ENCODE peak calls at places on chromosome 15, in five cellular contexts. S, Z, D, X and T are unnamed samples.

GRCh38 chr15:93543093-93543492 is 454.1 kb upstream of the RGMA start:
- DNase-seq in S (no peak), Z (no peak), D (no peak), X (no peak), T (no peak)

GRCh38 chr15:31019986-31020385 is 28.6 kb upstream of the MTMR10 start:
- DNase-seq in S (no peak), Z (no peak), D (no peak), X (no peak), T (no peak)

GRCh38 chr15:68951813-68952212 is 21.5 kb downstream of the SPESP1 start:
- DNase-seq in S (no peak), Z (no peak), D (no peak), X (no peak), T (no peak)

GRCh38 chr15:84681822-84682221 is 23.8 kb upstream of the NMB start:
- DNase-seq in S (no peak), Z (no peak), D (no peak), X (peak), T (no peak)

GRCh38 chr15:91855684-91856553 is 2.4 kb downstream of the SLCO3A1 start:
- DNase-seq in S (peak), Z (no peak), D (peak), X (no peak), T (no peak)

GRCh38 chr15:68821898-68822380 is 1.2 kb upstream of the ANP32A start:
- DNase-seq in S (no peak), Z (no peak), D (no peak), X (no peak), T (no peak)

GRCh38 chr15:23687143-23687470 is at the start of gene NDN:
- DNase-seq in S (peak), Z (no peak), D (peak), X (no peak), T (no peak)

GRCh38 chr15:87502173-87502572 is 754.4 kb downstream of the NTRK3 start:
- DNase-seq in S (no peak), Z (no peak), D (no peak), X (no peak), T (no peak)

GRCh38 chr15:49675051-49675450 is 54.2 kb downstream of the DTWD1 start:
- DNase-seq in S (no peak), Z (no peak), D (no peak), X (no peak), T (no peak)

GRCh38 chr15:77096541-77096940 is 25.6 kb upstream of the TSPAN3 start:
- DNase-seq in S (no peak), Z (no peak), D (no peak), X (no peak), T (no peak)

GRCh38 chr15:81897011-81897677 is 148.7 kb downstream of the MEX3B start:
- DNase-seq in S (no peak), Z (no peak), D (no peak), X (no peak), T (no peak)

GRCh38 chr15:33580526-33580925 is 269.8 kb downstream of the RYR3 start:
- DNase-seq in S (no peak), Z (no peak), D (no peak), X (no peak), T (no peak)

GRCh38 chr15:75338661-75339240 is 2.9 kb downstream of the COMMD4 start:
- DNase-seq in S (no peak), Z (no peak), D (no peak), X (no peak), T (no peak)

GRCh38 chr15:75339531-75340240 is 3.8 kb downstream of the COMMD4 start:
- DNase-seq in S (no peak), Z (no peak), D (no peak), X (no peak), T (no peak)

GRCh38 chr15:75335313-75335704 is 554 bp upstream of the COMMD4 start:
- DNase-seq in S (no peak), Z (no peak), D (no peak), X (no peak), T (no peak)

DNA sequence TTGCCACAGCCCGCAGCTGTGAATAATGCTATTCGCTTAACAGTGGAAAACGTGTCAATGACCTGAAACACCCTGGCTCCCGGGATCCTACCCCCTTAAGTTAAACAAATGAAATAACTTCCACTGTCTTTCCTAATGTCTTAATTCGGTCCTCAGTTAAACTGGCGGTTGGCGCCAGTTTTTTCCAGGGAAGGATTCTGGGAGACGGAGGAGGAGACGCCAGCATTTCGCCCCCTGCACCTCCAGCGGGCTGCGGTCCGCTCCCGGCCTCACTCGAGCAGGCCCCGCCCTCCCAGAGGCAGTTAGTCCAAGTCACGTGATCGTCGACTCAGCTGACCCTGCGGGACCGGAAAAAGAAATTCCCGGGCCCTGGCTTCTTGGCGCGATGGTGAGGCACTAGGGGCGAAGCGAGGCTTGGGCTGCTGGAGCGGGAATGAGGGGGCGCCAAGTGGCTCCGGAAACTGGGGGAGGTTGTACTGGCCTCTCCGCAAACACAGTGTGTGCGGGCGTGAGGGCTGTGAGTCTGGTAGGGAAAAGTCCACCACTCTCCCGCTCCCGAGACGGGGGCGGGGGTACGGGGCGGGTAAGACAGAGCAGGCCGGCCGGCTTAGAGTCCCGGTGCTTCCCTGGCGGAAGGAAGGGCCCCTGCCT is at the start of gene COMMD4:
- DNase-seq in S (peak), Z (peak), D (peak), X (peak), T (peak)
- TF ChIP-seq CTCF in S (no peak), Z (no peak), D (no peak), X (no peak), T (no peak)

GRCh38 chr15:96072821-96073220 is 257.7 kb upstream of the NR2F2 start:
- DNase-seq in S (no peak), Z (no peak), D (no peak), X (no peak), T (no peak)
- TF ChIP-seq CTCF in S (no peak), Z (no peak), D (no peak), X (no peak), T (no peak)

DNA sequence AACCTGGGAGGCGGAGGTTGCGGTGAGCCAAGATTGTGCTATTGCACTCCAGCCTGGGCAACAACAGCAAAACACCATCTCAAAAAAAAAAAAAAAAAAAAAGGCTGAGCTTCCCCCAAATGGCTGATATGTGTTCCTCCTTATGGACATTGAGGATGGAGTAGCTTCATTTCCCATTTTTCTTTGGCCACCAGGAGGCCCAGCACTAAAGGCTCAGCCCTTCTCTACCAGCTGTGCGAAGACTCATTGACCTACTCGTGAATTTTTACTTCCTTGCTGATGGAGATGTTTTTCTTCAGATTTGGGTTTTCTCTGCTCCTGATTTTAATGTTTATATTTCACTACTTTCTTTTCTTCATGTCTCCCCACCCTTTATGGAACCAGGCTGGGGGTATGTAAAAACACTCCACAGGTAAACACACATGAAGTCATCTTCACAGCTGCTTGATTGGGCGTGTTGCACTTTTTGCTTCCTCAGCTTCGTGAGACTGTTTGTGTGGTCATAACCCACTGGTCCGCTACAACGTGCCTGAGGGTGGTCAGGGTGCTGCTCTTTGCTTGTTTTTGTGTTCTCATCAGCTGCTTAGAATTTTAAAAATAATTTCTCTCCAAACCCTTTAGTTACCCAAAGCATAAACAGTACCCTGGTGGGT is 13.5 kb downstream of the SEMA4B start:
- DNase-seq in S (no peak), Z (no peak), D (no peak), X (no peak), T (no peak)
- TF ChIP-seq CTCF in S (peak), Z (no peak), D (peak), X (no peak), T (no peak)

GRCh38 chr15:47194718-47195117 is 522.6 kb upstream of the SEMA6D start:
- DNase-seq in S (no peak), Z (no peak), D (no peak), X (no peak), T (no peak)
- TF ChIP-seq CTCF in S (no peak), Z (no peak), D (no peak), X (no peak), T (no peak)

GRCh38 chr15:73014904-73015303 is 37.4 kb upstream of the NEO1 start:
- DNase-seq in S (no peak), Z (no peak), D (no peak), X (no peak), T (no peak)

GRCh38 chr15:73021139-73021621 is 31.1 kb upstream of the NEO1 start:
- DNase-seq in S (peak), Z (no peak), D (peak), X (no peak), T (no peak)

GRCh38 chr15:73015493-73015892 is 36.8 kb upstream of the NEO1 start:
- DNase-seq in S (no peak), Z (no peak), D (no peak), X (no peak), T (no peak)

GRCh38 chr15:73019733-73020132 is 32.5 kb upstream of the NEO1 start:
- DNase-seq in S (no peak), Z (no peak), D (no peak), X (no peak), T (no peak)

GRCh38 chr15:73017987-73018386 is 34.3 kb upstream of the NEO1 start:
- DNase-seq in S (no peak), Z (no peak), D (no peak), X (no peak), T (no peak)
- TF ChIP-seq CTCF in S (no peak), Z (no peak), D (no peak), X (no peak), T (no peak)

GRCh38 chr15:75201609-75202250 is at the start of gene C15orf39:
- DNase-seq in S (peak), Z (peak), D (peak), X (peak), T (peak)

GRCh38 chr15:75200765-75201608 is 695 bp upstream of the C15orf39 start:
- DNase-seq in S (no peak), Z (no peak), D (no peak), X (peak), T (peak)

GRCh38 chr15:75203017-75203907 is 1.6 kb downstream of the C15orf39 start:
- DNase-seq in S (no peak), Z (no peak), D (no peak), X (no peak), T (no peak)

GRCh38 chr15:75203908-75204263 is 2.2 kb downstream of the C15orf39 start:
- DNase-seq in S (no peak), Z (no peak), D (no peak), X (no peak), T (no peak)

GRCh38 chr15:75202251-75203016 is 752 bp downstream of the C15orf39 start:
- DNase-seq in S (peak), Z (peak), D (peak), X (peak), T (peak)
- TF ChIP-seq CTCF in S (peak), Z (peak), D (peak), X (peak), T (no peak)

DNA sequence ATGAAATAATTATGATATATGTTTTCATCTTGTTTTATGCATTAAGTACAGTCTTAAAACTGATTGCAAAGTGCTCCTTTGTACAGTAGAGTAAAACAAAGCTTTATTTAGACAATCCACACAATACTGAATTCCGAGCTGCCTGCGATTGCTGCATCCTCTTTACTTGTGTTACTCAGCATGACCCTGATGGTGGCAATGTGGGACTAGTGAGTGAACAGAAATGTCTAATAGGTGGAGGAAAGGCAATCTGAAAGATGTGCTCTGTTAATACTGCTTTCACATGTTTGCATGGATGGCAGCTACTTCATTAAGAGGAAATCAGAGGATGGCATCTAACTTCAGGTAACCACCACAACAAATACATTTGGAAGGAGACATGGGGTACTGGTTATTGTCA is 930.4 kb upstream of the SEMA6D start:
- DNase-seq in S (no peak), Z (no peak), D (no peak), X (no peak), T (no peak)
- TF ChIP-seq CTCF in S (no peak), Z (no peak), D (no peak), X (no peak), T (no peak)

GRCh38 chr15:43775411-43775965 is 1.3 kb downstream of the ELL3 start:
- DNase-seq in S (no peak), Z (no peak), D (peak), X (no peak), T (no peak)
- TF ChIP-seq CTCF in S (no peak), Z (no peak), D (peak), X (no peak), T (no peak)

GRCh38 chr15:75928680-75929608 is 25.3 kb downstream of the FBXO22 start:
- DNase-seq in S (peak), Z (no peak), D (peak), X (no peak), T (no peak)
- TF ChIP-seq CTCF in S (peak), Z (no peak), D (peak), X (no peak), T (no peak)

GRCh38 chr15:41689834-41690233 is 29.6 kb downstream of the MGA start:
- DNase-seq in S (no peak), Z (no peak), D (no peak), X (no peak), T (no peak)

GRCh38 chr15:41678742-41679141 is 18.5 kb downstream of the MGA start:
- DNase-seq in S (no peak), Z (no peak), D (no peak), X (no peak), T (no peak)

GRCh38 chr15:41689083-41689482 is 28.9 kb downstream of the MGA start:
- DNase-seq in S (no peak), Z (no peak), D (no peak), X (no peak), T (no peak)

DNA sequence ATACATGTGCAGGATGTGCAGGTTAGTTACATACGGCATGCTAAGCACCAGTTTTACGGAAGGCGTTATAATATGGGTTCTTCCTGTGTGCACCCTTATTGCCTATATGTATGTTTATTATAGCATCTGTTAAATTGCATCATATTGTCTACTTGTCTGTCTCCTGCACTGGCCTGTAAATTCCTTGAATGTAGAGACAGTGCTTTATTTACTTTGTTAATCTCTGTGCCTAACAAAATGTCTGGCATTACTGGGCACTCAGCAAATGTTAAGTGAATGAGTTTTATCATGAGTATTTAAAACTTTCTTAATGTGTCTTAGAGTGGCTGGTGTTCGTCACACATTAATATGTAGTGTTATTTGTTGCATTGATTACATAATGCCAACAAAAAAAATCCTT is 23.8 kb downstream of the MGA start:
- DNase-seq in S (no peak), Z (no peak), D (no peak), X (no peak), T (no peak)
- TF ChIP-seq CTCF in S (no peak), Z (no peak), D (no peak), X (no peak), T (no peak)